ENCODE peak calls at places on chromosomes 4 and X, in six cellular contexts. M is lung, V is pancreas, Q is sigmoid colon, D is heart left ventricle, Z is fibroblast of lung. C is an unnamed sample.

GRCh38 chr4:169859366-169860216 is 101.8 kb upstream of the HPF1 start:
- DNase-seq in Q (no peak), M (no peak), D (no peak), V (no peak), Z (no peak), C (no peak)

GRCh38 chr4:26048378-26048882 is 134.4 kb downstream of the SMIM20 start:
- DNase-seq in Z (peak; percentile 98), D (peak; percentile 32), V (no peak), Q (peak; percentile 90), M (peak; percentile 40), C (no peak)

GRCh38 chrX:39112143-39112542 is 310.9 kb downstream of the MID1IP1 start:
- DNase-seq in M (no peak), Q (no peak), D (no peak), Z (no peak), V (no peak), C (no peak)

GRCh38 chr4:84050014-84050413 is 449.1 kb downstream of the NKX6-1 start:
- DNase-seq in D (no peak), Z (no peak), Q (no peak), M (no peak), V (no peak), C (no peak)

GRCh38 chr4:99394913-99395312 is 40.2 kb downstream of the ADH7 start:
- DNase-seq in D (no peak), M (no peak), Q (no peak), Z (peak; percentile 65), V (no peak), C (no peak)

GRCh38 chrX:136421338-136421737 is 66.4 kb upstream of the BRS3 start:
- DNase-seq in D (no peak), M (no peak), Q (no peak), V (no peak), Z (no peak), C (no peak)

GRCh38 chr4:80521438-80521837 is 185.9 kb downstream of the CFAP299 start:
- DNase-seq in V (no peak), D (no peak), Z (no peak), Q (no peak), M (no peak), C (no peak)

GRCh38 chrX:107674480-107675364 is 46.4 kb downstream of the PRPS1 start:
- DNase-seq in M (peak; percentile 73), D (peak; percentile 66), V (no peak), Q (peak; percentile 95), Z (peak; percentile 96), C (peak; percentile 58)

GRCh38 chr4:94732358-94732698 is 25.4 kb upstream of the BMPR1B start:
- DNase-seq in M (no peak), Q (no peak), V (no peak), Z (no peak), D (no peak), C (no peak)

GRCh38 chr4:2787230-2788100 is 5.4 kb upstream of the SH3BP2 start:
- DNase-seq in D (peak; percentile 52), V (no peak), Q (peak; percentile 78), Z (no peak), M (no peak), C (peak; percentile 35)

GRCh38 chr4:173505924-173506779 is 23.9 kb downstream of the HAND2 start:
- DNase-seq in V (no peak), Q (peak; percentile 90), Z (peak; percentile 67), M (no peak), D (peak; percentile 64), C (peak; percentile 59)

GRCh38 chrX:48720580-48721240 is 24.2 kb downstream of the SUV39H1 start:
- DNase-seq in Q (no peak), M (no peak), D (no peak), V (no peak), Z (no peak), C (no peak)

GRCh38 chr4:113682730-113683129 is 78.8 kb downstream of the CAMK2D start:
- DNase-seq in V (no peak), Q (no peak), M (no peak), Z (peak; percentile 71), D (no peak), C (no peak)

GRCh38 chr4:22686156-22686555 is 6.6 kb upstream of the GBA3 start:
- DNase-seq in Q (no peak), V (no peak), M (no peak), D (no peak), Z (peak; percentile 12), C (no peak)

GRCh38 chr4:112416464-112416863 is 99.5 kb downstream of the NEUROG2 start:
- DNase-seq in D (no peak), Z (no peak), Q (no peak), M (no peak), V (no peak), C (no peak)

GRCh38 chr4:158314756-158315487 is 104.6 kb downstream of the TMEM144 start:
- DNase-seq in V (no peak), Q (no peak), D (no peak), M (no peak), Z (peak; percentile 99), C (no peak)

GRCh38 chr4:3416821-3417221 is 24.9 kb upstream of the HGFAC start:
- DNase-seq in D (no peak), Q (peak; percentile 48), Z (no peak), V (no peak), M (no peak), C (no peak)

GRCh38 chrX:115018040-115018647 is 728 bp upstream of the IL13RA2 start:
- DNase-seq in Z (peak; percentile 11), D (no peak), M (no peak), Q (no peak), V (no peak), C (no peak)

GRCh38 chrX:136162827-136163427 is 15.6 kb downstream of the FHL1 start:
- DNase-seq in D (peak; percentile 55), V (no peak), M (no peak), Q (peak; percentile 83), Z (peak; percentile 59), C (peak; percentile 50)

GRCh38 chr4:188262464-188262863 is 123.2 kb downstream of the TRIML1 start:
- DNase-seq in V (no peak), D (no peak), Q (no peak), Z (peak; percentile 62), M (no peak), C (no peak)

GRCh38 chr4:151888367-151888866 is 127.6 kb upstream of the GATB start:
- DNase-seq in D (no peak), M (no peak), Q (no peak), Z (no peak), V (no peak), C (no peak)

GRCh38 chr4:102466298-102466697 is 34.9 kb upstream of the NFKB1 start:
- DNase-seq in M (no peak), Q (no peak), V (no peak), D (no peak), Z (peak; percentile 5), C (no peak)

GRCh38 chrX:46796574-46797191 is 37.8 kb upstream of the SLC9A7 start:
- DNase-seq in D (peak; percentile 57), Z (peak; percentile 69), Q (peak; percentile 76), M (peak; percentile 69), V (peak; percentile 58), C (peak; percentile 87)

GRCh38 chr4:54802336-54802735 is 144.6 kb downstream of the KIT start:
- DNase-seq in M (no peak), V (no peak), D (no peak), Z (peak; percentile 21), Q (no peak), C (no peak)

GRCh38 chr4:110193822-110194761 is 4.3 kb downstream of the ELOVL6 start:
- DNase-seq in V (peak; percentile 62), M (peak; percentile 73), Q (peak; percentile 83), D (peak; percentile 44), Z (peak; percentile 99), C (peak; percentile 81)

GRCh38 chrX:96924581-96924980 is 40.9 kb downstream of the RPA4 start:
- DNase-seq in Q (no peak), M (no peak), V (no peak), D (no peak), Z (no peak), C (no peak)

GRCh38 chrX:96929036-96929435 is 45.3 kb downstream of the RPA4 start:
- DNase-seq in M (no peak), Z (no peak), Q (no peak), D (no peak), V (no peak), C (no peak)
- TF ChIP-seq CTCF in M (no peak), Z (no peak), Q (no peak), D (no peak), V (no peak), C (no peak)

GRCh38 chr4:38106301-38106700 is 146.1 kb downstream of the PTTG2 start:
- DNase-seq in V (no peak), Z (peak; percentile 46), D (no peak), M (no peak), Q (no peak), C (no peak)

GRCh38 chr4:38105475-38105874 is 145.3 kb downstream of the PTTG2 start:
- DNase-seq in V (no peak), D (no peak), Z (no peak), M (no peak), Q (no peak), C (no peak)

GRCh38 chr4:38109370-38109769 is 149.2 kb downstream of the PTTG2 start:
- DNase-seq in D (no peak), Q (no peak), Z (no peak), V (no peak), M (no peak), C (no peak)

GRCh38 chr4:38109896-38110295 is 149.7 kb downstream of the PTTG2 start:
- DNase-seq in Q (no peak), V (peak; percentile 51), Z (no peak), D (no peak), M (no peak), C (peak; percentile 57)

DNA sequence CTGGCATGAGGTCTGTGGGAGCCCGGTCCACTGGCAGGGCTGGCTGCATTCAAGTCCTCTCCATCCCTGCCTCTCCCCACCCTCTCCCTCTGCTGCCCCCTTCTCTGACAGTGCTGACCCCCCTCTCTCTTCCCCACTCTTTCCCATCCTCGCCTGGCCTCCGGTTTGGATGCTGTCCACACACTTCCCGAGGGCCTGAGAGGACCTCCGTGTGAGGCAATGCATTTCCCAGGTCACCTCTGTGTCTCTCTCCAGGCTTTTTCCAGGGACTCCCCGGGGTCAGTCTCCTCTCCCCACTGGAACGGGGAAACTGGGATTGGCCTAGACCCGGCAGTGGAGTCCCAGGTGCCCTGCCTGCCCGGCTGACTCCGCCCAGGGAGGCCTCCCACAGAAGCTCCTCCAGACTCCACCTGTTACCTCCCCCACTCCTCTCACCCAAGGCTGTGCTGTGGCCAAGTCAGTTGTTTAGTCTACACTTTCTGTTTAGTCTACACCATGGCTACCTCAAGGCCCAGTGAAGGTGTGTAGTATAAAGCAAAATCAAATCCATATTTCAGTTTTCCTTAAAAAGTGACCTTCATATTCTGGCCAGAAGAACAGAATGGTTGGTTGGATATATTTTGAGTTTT is 146.8 kb downstream of the PTTG2 start:
- DNase-seq in M (no peak), Q (no peak), D (no peak), V (no peak), Z (no peak), C (no peak)
- H3K36me3 ChIP-seq in M (peaks cover 16% of the 10 kb centered on the region), Q (peaks cover 86% of the 10 kb centered on the region), D (peaks cover 85% of the 10 kb centered on the region), V (no peaks in the 10 kb centered on the region), Z (no peaks in the 10 kb centered on the region), C (peaks cover 57% of the 10 kb centered on the region)

DNA sequence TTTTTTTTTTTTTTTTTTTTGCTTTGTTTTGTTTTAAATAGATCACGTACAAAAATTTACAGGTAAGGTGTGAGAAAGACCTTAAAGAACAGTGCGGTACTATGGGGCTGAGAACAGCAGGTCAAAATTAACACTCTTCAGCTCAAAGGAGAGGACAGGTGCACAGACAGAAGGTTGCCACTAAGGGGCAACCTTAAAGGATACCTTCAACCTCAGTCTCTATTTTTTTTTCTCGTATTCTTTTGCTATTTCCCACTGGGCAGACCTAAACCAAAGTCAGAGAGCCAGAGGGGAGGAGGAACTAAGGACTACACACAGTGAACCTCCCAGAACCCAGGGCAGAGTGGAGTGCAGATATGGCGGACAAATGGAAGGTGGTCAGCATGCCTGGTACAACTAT is 1984.3 kb upstream of the IGFBP7 start:
- DNase-seq in Q (no peak), V (no peak), M (no peak), Z (no peak), D (no peak), C (no peak)
- TF ChIP-seq CTCF in Q (no peak), V (no peak), M (no peak), Z (no peak), D (no peak), C (no peak)

GRCh38 chr4:87872043-87872442 is 39.3 kb downstream of the MEPE start:
- DNase-seq in D (no peak), V (no peak), Q (no peak), M (no peak), Z (no peak), C (no peak)
- H3K36me3 ChIP-seq in D (no peaks in the 10 kb centered on the region), V (no peaks in the 10 kb centered on the region), Q (no peaks in the 10 kb centered on the region), M (no peaks in the 10 kb centered on the region), Z (no peaks in the 10 kb centered on the region), C (no peaks in the 10 kb centered on the region)